ENCODE peak calls at places on chromosomes 16 and 17, in nine cellular contexts. W is A549, Q is fibroblast of pulmonary artery, L is neural crest cell, D is uterus, H is Peyer's patch, O is H9, Y is fibroblast of lung, P is BE2C. A is an unnamed sample.

GRCh38 chr17:56597495-56597990 is 4.0 kb downstream of the NOG start:
- DNase-seq in W (no peak), Q (no peak), L (peak; percentile 26), D (no peak), H (no peak), O (peak; percentile 66), Y (no peak), P (peak; percentile 21), A (peak; percentile 75)

GRCh38 chr17:263271-263670 is 81.8 kb upstream of the DOC2B start:
- DNase-seq in W (no peak), Q (no peak), L (no peak), D (peak; percentile 2), H (peak; percentile 5), O (no peak), Y (no peak), P (no peak), A (no peak)

GRCh38 chr17:11330871-11331270 is 89.9 kb downstream of the SHISA6 start:
- DNase-seq in W (no peak), Q (no peak), L (no peak), D (peak; percentile 53), H (no peak), O (peak; percentile 87), Y (no peak), P (no peak), A (peak; percentile 59)

GRCh38 chr16:88533945-88534641 is 36.1 kb upstream of the ZC3H18 start:
- DNase-seq in W (peak; percentile 76), Q (peak; percentile 58), L (peak; percentile 72), D (peak; percentile 83), H (peak; percentile 84), O (peak; percentile 81), Y (peak; percentile 61), P (peak; percentile 11), A (peak; percentile 90)

GRCh38 chr17:81710514-81711308 is 1.4 kb upstream of the SLC25A10 start:
- DNase-seq in W (no peak), Q (peak; percentile 29), L (no peak), D (no peak), H (peak; percentile 58), O (no peak), Y (no peak), P (no peak), A (no peak)

GRCh38 chr17:75764711-75765421 is at the start of gene GALK1:
- DNase-seq in W (peak; percentile 78), Q (peak; percentile 67), L (peak; percentile 69), D (peak; percentile 76), H (peak; percentile 92), O (peak; percentile 86), Y (peak; percentile 62), P (peak; percentile 85), A (peak; percentile 80)

GRCh38 chr17:2137342-2138098 is 82.6 kb downstream of the HIC1 start:
- DNase-seq in W (no peak), Q (peak; percentile 71), L (peak; percentile 20), D (no peak), H (no peak), O (peak; percentile 93), Y (peak; percentile 82), P (no peak), A (no peak)

GRCh38 chr16:8828541-8829165 is 31.0 kb downstream of the PMM2 start:
- DNase-seq in W (no peak), Q (peak; percentile 49), L (no peak), D (no peak), H (no peak), O (no peak), Y (no peak), P (no peak), A (no peak)

GRCh38 chr17:3827124-3827773 is 18.8 kb downstream of the NCBP3 start:
- DNase-seq in W (peak; percentile 86), Q (peak; percentile 84), L (peak; percentile 59), D (peak; percentile 31), H (peak; percentile 88), O (peak; percentile 75), Y (peak; percentile 80), P (peak; percentile 72), A (peak; percentile 63)

GRCh38 chr16:86222965-86223551 is 287.3 kb upstream of the FOXF1 start:
- DNase-seq in W (no peak), Q (peak; percentile 73), L (no peak), D (no peak), H (no peak), O (no peak), Y (peak; percentile 99), P (no peak), A (no peak)

GRCh38 chr17:29594441-29595090 is 1.6 kb downstream of the ANKRD13B start:
- DNase-seq in W (no peak), Q (no peak), L (no peak), D (peak; percentile 21), H (peak; percentile 47), O (no peak), Y (no peak), P (no peak), A (peak; percentile 4)

GRCh38 chr17:18015603-18016002 is 23.4 kb downstream of the ATPAF2 start:
- DNase-seq in W (no peak), Q (no peak), L (no peak), D (no peak), H (no peak), O (no peak), Y (no peak), P (no peak), A (no peak)

GRCh38 chr16:30645727-30646126 is 5.0 kb upstream of the PRR14 start:
- DNase-seq in W (no peak), Q (no peak), L (no peak), D (no peak), H (no peak), O (no peak), Y (no peak), P (no peak), A (no peak)

GRCh38 chr16:29992371-29992967 is 2.9 kb downstream of the HIRIP3 start:
- DNase-seq in W (no peak), Q (peak; percentile 39), L (no peak), D (no peak), H (no peak), O (no peak), Y (peak; percentile 63), P (no peak), A (no peak)

GRCh38 chr17:11296994-11297393 is 56.0 kb downstream of the SHISA6 start:
- DNase-seq in W (peak; percentile 44), Q (no peak), L (no peak), D (no peak), H (no peak), O (no peak), Y (no peak), P (no peak), A (no peak)

GRCh38 chr16:50166511-50167500 is 13.7 kb downstream of the TENT4B start:
- DNase-seq in W (no peak), Q (no peak), L (no peak), D (no peak), H (no peak), O (no peak), Y (no peak), P (no peak), A (no peak)

GRCh38 chr17:12665263-12666210 is at the start of gene MYOCD:
- DNase-seq in W (peak; percentile 82), Q (no peak), L (peak; percentile 60), D (peak; percentile 64), H (no peak), O (peak; percentile 97), Y (no peak), P (no peak), A (peak; percentile 83)

GRCh38 chr16:87254734-87255133 is 62.5 kb downstream of the C16orf95 start:
- DNase-seq in W (no peak), Q (no peak), L (no peak), D (no peak), H (no peak), O (no peak), Y (no peak), P (no peak), A (no peak)

GRCh38 chr17:8954339-8954738 is 11.2 kb downstream of the PIK3R5 start:
- DNase-seq in W (no peak), Q (no peak), L (no peak), D (no peak), H (peak; percentile 88), O (peak; percentile 84), Y (no peak), P (no peak), A (no peak)

GRCh38 chr17:4006745-4007211 is 42.5 kb upstream of the ATP2A3 start:
- DNase-seq in W (no peak), Q (no peak), L (no peak), D (no peak), H (no peak), O (no peak), Y (no peak), P (peak; percentile 62), A (no peak)

GRCh38 chr17:49515196-49515770 is 20.2 kb downstream of the NGFR start:
- DNase-seq in W (peak; percentile 68), Q (peak; percentile 96), L (peak; percentile 51), D (peak; percentile 94), H (peak; percentile 80), O (peak; percentile 94), Y (peak; percentile 99), P (peak; percentile 95), A (peak; percentile 68)
- TF ChIP-seq CTCF in W (no peak), Q (peak; percentile 41), L (no peak), D (peak; percentile 20), H (no peak), O (peak; percentile 33), Y (peak; percentile 50), P (peak; percentile 44), A (no peak)

DNA sequence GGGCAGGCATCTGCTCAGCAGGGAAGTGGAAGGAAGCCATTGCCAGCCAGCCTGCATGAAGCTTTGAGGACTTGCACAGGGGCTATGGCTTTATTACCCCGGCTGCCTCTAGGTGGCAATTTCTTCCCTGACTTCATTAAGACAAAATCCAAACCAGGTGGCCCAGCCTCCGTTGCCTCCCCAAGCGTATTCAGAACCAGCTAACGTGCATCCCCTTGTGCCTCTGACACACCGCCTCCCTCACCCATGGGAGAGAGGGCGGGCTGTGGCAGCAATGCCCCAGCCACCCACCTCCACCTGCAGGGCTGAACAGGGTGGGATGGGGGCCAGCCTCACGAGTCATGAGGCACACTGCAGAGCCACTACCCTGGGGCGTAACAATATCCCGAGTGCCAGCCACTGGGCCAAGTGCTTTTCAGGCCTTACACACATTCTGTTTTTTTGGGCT is 6.8 kb downstream of the KIFC3 start:
- DNase-seq in W (peak; percentile 89), Q (peak; percentile 62), L (no peak), D (no peak), H (peak; percentile 67), O (peak; percentile 82), Y (peak; percentile 44), P (peak; percentile 56), A (peak; percentile 41)
- TF ChIP-seq CTCF in W (peak; percentile 51), Q (peak; percentile 46), L (peak; percentile 60), D (no peak), H (peak; percentile 49), O (peak; percentile 69), Y (peak; percentile 45), P (peak; percentile 55), A (peak; percentile 46)

DNA sequence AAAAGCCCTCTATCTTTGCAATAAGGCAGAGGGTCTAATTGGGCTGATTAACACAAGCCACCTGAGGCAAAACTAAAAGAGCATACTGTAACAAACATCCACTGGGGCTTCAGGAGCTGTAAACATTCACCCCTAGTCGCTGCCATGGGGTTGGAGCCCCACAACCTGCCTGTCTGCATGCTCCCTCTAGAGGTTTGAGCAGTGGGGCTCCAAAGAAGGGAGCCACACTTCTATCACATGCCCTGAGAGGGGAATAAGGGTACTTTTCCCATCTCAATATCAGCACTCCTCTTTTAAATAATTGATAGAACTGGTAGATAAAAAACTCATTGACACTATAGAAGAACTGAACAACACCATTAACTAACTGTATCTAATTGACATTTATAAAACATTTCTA is 130.1 kb upstream of the COX10 start:
- DNase-seq in W (no peak), Q (no peak), L (no peak), D (no peak), H (no peak), O (no peak), Y (no peak), P (no peak), A (no peak)
- TF ChIP-seq CTCF in W (no peak), Q (no peak), L (no peak), D (no peak), H (no peak), O (peak; percentile 48), Y (peak; percentile 1), P (no peak), A (no peak)

GRCh38 chr17:31690118-31690517 is 168.9 kb downstream of the COPRS start:
- DNase-seq in W (no peak), Q (no peak), L (no peak), D (no peak), H (no peak), O (no peak), Y (peak; percentile 70), P (no peak), A (no peak)
- TF ChIP-seq CTCF in W (no peak), Q (no peak), L (no peak), D (no peak), H (no peak), O (no peak), Y (no peak), P (no peak), A (no peak)